ENCODE peak calls at places on chromosomes 1 and 21, in nine cellular contexts. V is H7, H is amniotic epithelial cell, E is NCI-H1092, P is brain microvascular endothelial cell, M is SW480, L is upper lobe of right lung, S is foreskin melanocyte, A is activated T-cell treated with anti-CD3 and anti-CD28 coated beads for 24 hours. R is an unnamed sample.

GRCh38 chr1:224503161-224504118 is 68.8 kb upstream of the WDR26 start:
- DNase-seq in L (peak), A (no peak), H (peak), P (peak), E (peak), V (peak), M (peak), S (peak), R (peak)

GRCh38 chr1:218847966-218848365 is 325.7 kb upstream of the LYPLAL1 start:
- DNase-seq in E (no peak), S (no peak), L (no peak), A (no peak), H (no peak), V (no peak), P (no peak), M (no peak), R (no peak)

GRCh38 chr1:91779603-91780021 is 106.3 kb downstream of the TGFBR3 start:
- DNase-seq in P (no peak), V (no peak), A (no peak), L (no peak), E (no peak), S (no peak), M (no peak), H (no peak), R (peak)

GRCh38 chr1:21176589-21177555 is at the start of gene EIF4G3:
- DNase-seq in E (peak), L (peak), M (peak), V (peak), S (peak), H (peak), A (peak), P (peak), R (peak)

GRCh38 chr1:211349730-211350129 is 23.1 kb downstream of the TRAF5 start:
- DNase-seq in P (no peak), S (no peak), M (no peak), V (no peak), E (no peak), A (no peak), H (no peak), L (no peak), R (no peak)

GRCh38 chr21:34200288-34200905 is 127.0 kb downstream of the MRPS6 start:
- DNase-seq in L (no peak), H (peak), E (no peak), S (no peak), M (no peak), V (no peak), P (no peak), A (no peak), R (no peak)

GRCh38 chr21:33644383-33645074 is 2.2 kb downstream of the ITSN1 start:
- DNase-seq in A (no peak), M (no peak), V (no peak), H (peak), E (no peak), S (no peak), L (no peak), P (peak), R (no peak)

GRCh38 chr1:218273757-218274505 is 11.2 kb upstream of the RRP15 start:
- DNase-seq in H (no peak), E (no peak), S (no peak), A (no peak), V (no peak), L (no peak), P (no peak), M (peak), R (peak)

GRCh38 chr1:22685675-22686074 is 25.0 kb upstream of the EPHB2 start:
- DNase-seq in E (no peak), L (no peak), S (no peak), H (peak), V (no peak), A (no peak), M (no peak), P (no peak), R (no peak)

GRCh38 chr1:104195395-104195794 is 445.7 kb downstream of the AMY1C start:
- DNase-seq in H (no peak), M (no peak), P (no peak), V (no peak), S (no peak), E (no peak), L (no peak), A (no peak), R (no peak)

GRCh38 chr1:89022167-89022959 is at the start of gene GBP3:
- DNase-seq in H (peak), P (peak), V (no peak), S (peak), E (peak), L (no peak), A (no peak), M (peak), R (peak)

GRCh38 chr1:11948822-11949458 is 14.4 kb downstream of the PLOD1 start:
- DNase-seq in H (peak), E (no peak), L (no peak), S (no peak), P (peak), M (no peak), V (peak), A (no peak), R (no peak)

GRCh38 chr1:24154215-24154614 is 11.3 kb upstream of the IL22RA1 start:
- DNase-seq in A (no peak), H (no peak), S (no peak), M (no peak), V (no peak), L (no peak), E (peak), P (no peak), R (peak)

GRCh38 chr1:171653796-171654704 is 1.6 kb upstream of the MYOC start:
- DNase-seq in S (peak), V (no peak), A (no peak), H (peak), L (no peak), M (no peak), P (peak), E (no peak), R (no peak)

GRCh38 chr1:45302505-45303331 is 24.0 kb upstream of the HPDL start:
- DNase-seq in M (no peak), E (no peak), V (no peak), A (no peak), P (no peak), S (no peak), H (no peak), L (no peak), R (peak)

GRCh38 chr1:2373551-2374259 is 17.6 kb downstream of the MORN1 start:
- DNase-seq in P (no peak), S (no peak), E (no peak), V (no peak), H (no peak), A (no peak), L (peak), M (no peak), R (no peak)

GRCh38 chr1:198681831-198682756 is 43.3 kb downstream of the PTPRC start:
- DNase-seq in P (peak), H (peak), A (peak), E (no peak), L (peak), M (peak), V (peak), S (peak), R (peak)

GRCh38 chr1:9235123-9235513 is 544 bp downstream of the H6PD start:
- DNase-seq in H (no peak), P (peak), L (no peak), A (no peak), M (no peak), S (peak), E (peak), V (no peak), R (no peak)

GRCh38 chr1:27416387-27417111 is 24.1 kb downstream of the GPR3 start:
- DNase-seq in L (no peak), P (peak), E (no peak), S (peak), M (peak), H (peak), A (peak), V (peak), R (no peak)

GRCh38 chr1:22289251-22289995 is 146.5 kb upstream of the WNT4 start:
- DNase-seq in V (peak), P (peak), A (no peak), S (no peak), M (no peak), L (no peak), E (no peak), H (peak), R (no peak)

GRCh38 chr1:15148004-15148403 is 5.5 kb upstream of the TMEM51 start:
- DNase-seq in V (no peak), A (no peak), L (no peak), H (no peak), P (no peak), S (no peak), M (no peak), E (no peak), R (no peak)

GRCh38 chr1:221993444-221993948 is 251.6 kb upstream of the DUSP10 start:
- DNase-seq in E (no peak), M (no peak), L (no peak), V (no peak), P (no peak), H (no peak), A (no peak), S (peak), R (no peak)

GRCh38 chr21:45014747-45015468 is 59.5 kb upstream of the ADARB1 start:
- DNase-seq in P (no peak), L (peak), E (no peak), H (no peak), A (no peak), V (peak), S (no peak), M (no peak), R (no peak)

GRCh38 chr1:10755977-10756521 is 40.4 kb downstream of the CASZ1 start:
- DNase-seq in P (no peak), S (peak), L (peak), H (peak), V (peak), M (peak), A (peak), E (no peak), R (no peak)

GRCh38 chr1:207867136-207868081 is 43.5 kb downstream of the CD34 start:
- DNase-seq in H (no peak), L (peak), E (no peak), S (no peak), A (no peak), P (no peak), V (peak), M (no peak), R (no peak)

GRCh38 chr1:229535226-229535625 is 23.3 kb downstream of the ABCB10 start:
- DNase-seq in S (peak), V (no peak), L (no peak), A (no peak), H (no peak), P (no peak), E (no peak), M (no peak), R (no peak)

GRCh38 chr1:6907676-6908434 is 122.6 kb downstream of the CAMTA1 start:
- DNase-seq in H (no peak), S (no peak), P (no peak), V (no peak), M (no peak), E (no peak), L (no peak), A (no peak), R (no peak)

GRCh38 chr1:203196371-203196770 is 9.9 kb upstream of the CHI3L1 start:
- DNase-seq in A (no peak), L (peak), P (no peak), S (no peak), V (peak), E (no peak), M (no peak), H (no peak), R (no peak)

GRCh38 chr1:42168397-42168682 is 3.8 kb upstream of the GUCA2A start:
- DNase-seq in A (no peak), S (no peak), V (no peak), L (no peak), H (no peak), E (no peak), M (no peak), P (no peak), R (no peak)

GRCh38 chr1:159170639-159171038 is 776 bp upstream of the CADM3 start:
- DNase-seq in V (no peak), E (no peak), H (peak), A (no peak), M (no peak), S (no peak), L (no peak), P (no peak), R (no peak)

GRCh38 chr1:153483776-153484175 is 23.3 kb upstream of the S100A7 start:
- DNase-seq in P (no peak), L (no peak), A (no peak), E (peak), S (no peak), M (peak), V (peak), H (no peak), R (peak)

GRCh38 chr21:39904457-39904856 is 37.2 kb downstream of the PCP4 start:
- DNase-seq in H (no peak), E (no peak), L (no peak), M (peak), A (no peak), S (no peak), P (no peak), V (no peak), R (no peak)